ENCODE peak calls at places on chromosomes 13 and 19, in ten cellular contexts. One of them, this sample, is unnamed.

GRCh38 chr19:7830272-7830771 is 304 bp downstream of the EVI5L start:
- DNase-seq in tibial artery: no peak
- DNase-seq in stomach: no peak
- DNase-seq in transverse colon: peak; percentile 30
- DNase-seq in BJ: no peak
- DNase-seq in heart right ventricle: no peak
- DNase-seq in choroid plexus epithelial cell: no peak
- DNase-seq in astrocyte of the spinal cord: no peak
- DNase-seq in cardiac fibroblast: no peak
- DNase-seq in fibroblast of pulmonary artery: no peak
- DNase-seq in this sample: peak; percentile 25

GRCh38 chr13:51562011-51562671 is 22.1 kb upstream of the WDFY2 start:
- DNase-seq in tibial artery: no peak
- DNase-seq in stomach: no peak
- DNase-seq in transverse colon: no peak
- DNase-seq in BJ: no peak
- DNase-seq in heart right ventricle: no peak
- DNase-seq in choroid plexus epithelial cell: no peak
- DNase-seq in astrocyte of the spinal cord: no peak
- DNase-seq in cardiac fibroblast: no peak
- DNase-seq in fibroblast of pulmonary artery: no peak
- DNase-seq in this sample: peak; percentile 82

GRCh38 chr19:39112338-39112890 is 13.2 kb upstream of the PAK4 start:
- DNase-seq in tibial artery: no peak
- DNase-seq in stomach: no peak
- DNase-seq in transverse colon: no peak
- DNase-seq in BJ: no peak
- DNase-seq in heart right ventricle: no peak
- DNase-seq in choroid plexus epithelial cell: no peak
- DNase-seq in astrocyte of the spinal cord: no peak
- DNase-seq in cardiac fibroblast: peak; percentile 62
- DNase-seq in fibroblast of pulmonary artery: no peak
- DNase-seq in this sample: no peak

GRCh38 chr19:10114651-10115391 is 3.3 kb downstream of the P2RY11 start:
- DNase-seq in tibial artery: no peak
- DNase-seq in stomach: no peak
- DNase-seq in transverse colon: no peak
- DNase-seq in BJ: no peak
- DNase-seq in heart right ventricle: no peak
- DNase-seq in choroid plexus epithelial cell: no peak
- DNase-seq in astrocyte of the spinal cord: no peak
- DNase-seq in cardiac fibroblast: peak; percentile 18
- DNase-seq in fibroblast of pulmonary artery: no peak
- DNase-seq in this sample: peak; percentile 64

GRCh38 chr19:53541971-53542370 is 4.0 kb downstream of the ZNF331 start:
- DNase-seq in tibial artery: no peak
- DNase-seq in stomach: no peak
- DNase-seq in transverse colon: no peak
- DNase-seq in BJ: no peak
- DNase-seq in heart right ventricle: no peak
- DNase-seq in choroid plexus epithelial cell: no peak
- DNase-seq in astrocyte of the spinal cord: no peak
- DNase-seq in cardiac fibroblast: no peak
- DNase-seq in fibroblast of pulmonary artery: no peak
- DNase-seq in this sample: no peak

GRCh38 chr19:39745645-39746044 is 7.8 kb upstream of the CLC start:
- DNase-seq in tibial artery: no peak
- DNase-seq in stomach: no peak
- DNase-seq in transverse colon: no peak
- DNase-seq in BJ: no peak
- DNase-seq in heart right ventricle: no peak
- DNase-seq in choroid plexus epithelial cell: no peak
- DNase-seq in astrocyte of the spinal cord: no peak
- DNase-seq in cardiac fibroblast: no peak
- DNase-seq in fibroblast of pulmonary artery: no peak
- DNase-seq in this sample: no peak

GRCh38 chr13:87661471-87661870 is 9.7 kb upstream of the SLITRK5 start:
- DNase-seq in tibial artery: no peak
- DNase-seq in stomach: no peak
- DNase-seq in transverse colon: no peak
- DNase-seq in BJ: no peak
- DNase-seq in heart right ventricle: no peak
- DNase-seq in choroid plexus epithelial cell: peak; percentile 64
- DNase-seq in astrocyte of the spinal cord: peak; percentile 91
- DNase-seq in cardiac fibroblast: no peak
- DNase-seq in fibroblast of pulmonary artery: peak; percentile 10
- DNase-seq in this sample: no peak

GRCh38 chr19:19460258-19460731 is 54.8 kb downstream of the GATAD2A start:
- DNase-seq in tibial artery: no peak
- DNase-seq in stomach: no peak
- DNase-seq in transverse colon: no peak
- DNase-seq in BJ: no peak
- DNase-seq in heart right ventricle: no peak
- DNase-seq in choroid plexus epithelial cell: no peak
- DNase-seq in astrocyte of the spinal cord: no peak
- DNase-seq in cardiac fibroblast: peak; percentile 43
- DNase-seq in fibroblast of pulmonary artery: no peak
- DNase-seq in this sample: no peak

GRCh38 chr13:96075953-96076543 is 13.9 kb upstream of the HS6ST3 start:
- DNase-seq in tibial artery: no peak
- DNase-seq in stomach: no peak
- DNase-seq in transverse colon: no peak
- DNase-seq in BJ: no peak
- DNase-seq in heart right ventricle: no peak
- DNase-seq in choroid plexus epithelial cell: peak; percentile 58
- DNase-seq in astrocyte of the spinal cord: peak; percentile 27
- DNase-seq in cardiac fibroblast: peak; percentile 50
- DNase-seq in fibroblast of pulmonary artery: peak; percentile 50
- DNase-seq in this sample: peak; percentile 22

GRCh38 chr19:32824906-32825608 is 44.5 kb downstream of the SLC7A9 start:
- DNase-seq in tibial artery: no peak
- DNase-seq in stomach: no peak
- DNase-seq in transverse colon: no peak
- DNase-seq in BJ: no peak
- DNase-seq in heart right ventricle: no peak
- DNase-seq in choroid plexus epithelial cell: no peak
- DNase-seq in astrocyte of the spinal cord: no peak
- DNase-seq in cardiac fibroblast: no peak
- DNase-seq in fibroblast of pulmonary artery: no peak
- DNase-seq in this sample: no peak

GRCh38 chr13:19586904-19587634 is 25.7 kb upstream of the TPTE2 start:
- DNase-seq in tibial artery: no peak
- DNase-seq in stomach: peak; percentile 31
- DNase-seq in transverse colon: peak; percentile 55
- DNase-seq in BJ: peak; percentile 33
- DNase-seq in heart right ventricle: peak; percentile 27
- DNase-seq in choroid plexus epithelial cell: peak; percentile 52
- DNase-seq in astrocyte of the spinal cord: peak; percentile 9
- DNase-seq in cardiac fibroblast: peak; percentile 7
- DNase-seq in fibroblast of pulmonary artery: no peak
- DNase-seq in this sample: peak; percentile 96
- H3K4me3 ChIP-seq in tibial artery: no peak overlapping the region
- H3K4me3 ChIP-seq in stomach: no peak overlapping the region
- H3K4me3 ChIP-seq in transverse colon: no peak overlapping the region
- H3K4me3 ChIP-seq in BJ: peak overlapping the region; percentile 25
- H3K4me3 ChIP-seq in heart right ventricle: no peak overlapping the region
- H3K4me3 ChIP-seq in choroid plexus epithelial cell: peak overlapping the region; percentile 42
- H3K4me3 ChIP-seq in astrocyte of the spinal cord: no peak overlapping the region
- H3K4me3 ChIP-seq in cardiac fibroblast: no peak overlapping the region
- H3K4me3 ChIP-seq in fibroblast of pulmonary artery: no peak overlapping the region
- H3K4me3 ChIP-seq in this sample: peak overlapping the region; percentile 90

DNA sequence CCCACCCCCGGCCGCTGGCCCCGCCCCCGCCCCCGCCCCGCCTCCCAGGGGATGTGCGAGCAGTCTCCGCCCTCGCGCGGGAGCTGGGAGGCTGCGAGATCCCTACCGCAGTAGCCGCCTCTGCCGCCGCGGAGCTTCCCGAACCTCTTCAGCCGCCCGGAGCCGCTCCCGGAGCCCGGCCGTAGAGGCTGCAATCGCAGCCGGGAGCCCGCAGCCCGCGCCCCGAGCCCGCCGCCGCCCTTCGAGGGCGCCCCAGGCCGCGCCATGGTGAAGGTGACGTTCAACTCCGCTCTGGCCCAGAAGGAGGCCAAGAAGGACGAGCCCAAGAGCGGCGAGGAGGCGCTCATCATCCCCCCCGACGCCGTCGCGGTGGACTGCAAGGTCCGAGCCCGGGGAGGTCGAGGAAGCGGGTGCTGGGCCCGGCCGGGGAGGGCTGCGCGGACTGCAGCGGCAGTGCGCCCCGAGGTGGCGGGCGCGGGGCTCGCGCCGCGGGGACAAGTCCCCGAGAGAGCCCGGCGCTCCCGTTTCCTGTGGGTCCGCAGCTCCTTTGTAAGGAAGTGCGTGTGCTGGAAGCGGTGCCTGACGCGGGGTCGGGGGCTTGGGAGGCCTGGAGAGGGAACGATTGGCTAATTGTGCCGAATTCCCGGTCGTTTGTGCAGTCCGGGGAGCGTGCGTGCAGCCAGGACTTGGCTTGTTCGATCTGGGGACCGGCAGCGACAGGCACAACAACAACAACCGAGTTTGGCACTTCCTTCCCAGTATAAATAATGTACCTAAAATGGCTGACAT is at the start of gene ITM2B:
- DNase-seq in tibial artery: peak; percentile 57
- DNase-seq in stomach: peak; percentile 82
- DNase-seq in transverse colon: peak; percentile 82
- DNase-seq in BJ: no peak
- DNase-seq in heart right ventricle: peak; percentile 86
- DNase-seq in choroid plexus epithelial cell: peak; percentile 77
- DNase-seq in astrocyte of the spinal cord: peak; percentile 68
- DNase-seq in cardiac fibroblast: peak; percentile 65
- DNase-seq in fibroblast of pulmonary artery: peak; percentile 74
- DNase-seq in this sample: peak; percentile 62
- TF ChIP-seq CTCF in tibial artery: peak; percentile 44
- TF ChIP-seq CTCF in stomach: peak; percentile 37
- TF ChIP-seq CTCF in transverse colon: peak; percentile 39
- TF ChIP-seq CTCF in BJ: no peak
- TF ChIP-seq CTCF in heart right ventricle: peak; percentile 67
- TF ChIP-seq CTCF in choroid plexus epithelial cell: peak; percentile 21
- TF ChIP-seq CTCF in astrocyte of the spinal cord: peak; percentile 32
- TF ChIP-seq CTCF in cardiac fibroblast: peak; percentile 17
- TF ChIP-seq CTCF in fibroblast of pulmonary artery: peak; percentile 5
- TF ChIP-seq CTCF in this sample: peak; percentile 61

GRCh38 chr19:34677386-34678084 is at the start of gene ZNF302:
- DNase-seq in tibial artery: peak; percentile 96
- DNase-seq in stomach: peak; percentile 96
- DNase-seq in transverse colon: peak; percentile 97
- DNase-seq in BJ: peak; percentile 86
- DNase-seq in heart right ventricle: peak; percentile 96
- DNase-seq in choroid plexus epithelial cell: peak; percentile 98
- DNase-seq in astrocyte of the spinal cord: peak; percentile 99
- DNase-seq in cardiac fibroblast: peak; percentile 99
- DNase-seq in fibroblast of pulmonary artery: peak; percentile 98
- DNase-seq in this sample: peak; percentile 99

GRCh38 chr19:34676697-34677385 is at the start of gene SCGB2B2:
- DNase-seq in tibial artery: no peak
- DNase-seq in stomach: no peak
- DNase-seq in transverse colon: no peak
- DNase-seq in BJ: no peak
- DNase-seq in heart right ventricle: no peak
- DNase-seq in choroid plexus epithelial cell: no peak
- DNase-seq in astrocyte of the spinal cord: no peak
- DNase-seq in cardiac fibroblast: no peak
- DNase-seq in fibroblast of pulmonary artery: no peak
- DNase-seq in this sample: peak; percentile 80

GRCh38 chr19:34678085-34678412 is 571 bp downstream of the ZNF302 start:
- DNase-seq in tibial artery: no peak
- DNase-seq in stomach: no peak
- DNase-seq in transverse colon: no peak
- DNase-seq in BJ: no peak
- DNase-seq in heart right ventricle: no peak
- DNase-seq in choroid plexus epithelial cell: no peak
- DNase-seq in astrocyte of the spinal cord: no peak
- DNase-seq in cardiac fibroblast: no peak
- DNase-seq in fibroblast of pulmonary artery: no peak
- DNase-seq in this sample: no peak

GRCh38 chr19:34675919-34676318 is 1.0 kb downstream of the SCGB2B2 start:
- DNase-seq in tibial artery: no peak
- DNase-seq in stomach: no peak
- DNase-seq in transverse colon: no peak
- DNase-seq in BJ: no peak
- DNase-seq in heart right ventricle: no peak
- DNase-seq in choroid plexus epithelial cell: no peak
- DNase-seq in astrocyte of the spinal cord: no peak
- DNase-seq in cardiac fibroblast: no peak
- DNase-seq in fibroblast of pulmonary artery: no peak
- DNase-seq in this sample: no peak

GRCh38 chr19:34678421-34678820 is 943 bp downstream of the ZNF302 start:
- DNase-seq in tibial artery: no peak
- DNase-seq in stomach: no peak
- DNase-seq in transverse colon: no peak
- DNase-seq in BJ: no peak
- DNase-seq in heart right ventricle: no peak
- DNase-seq in choroid plexus epithelial cell: no peak
- DNase-seq in astrocyte of the spinal cord: no peak
- DNase-seq in cardiac fibroblast: no peak
- DNase-seq in fibroblast of pulmonary artery: no peak
- DNase-seq in this sample: no peak
- H3K4me3 ChIP-seq in tibial artery: peak overlapping the region; percentile 87
- H3K4me3 ChIP-seq in stomach: peak overlapping the region; percentile 76
- H3K4me3 ChIP-seq in transverse colon: peak overlapping the region; percentile 61
- H3K4me3 ChIP-seq in BJ: peak overlapping the region; percentile 79
- H3K4me3 ChIP-seq in heart right ventricle: peak overlapping the region; percentile 83
- H3K4me3 ChIP-seq in choroid plexus epithelial cell: peak overlapping the region; percentile 69
- H3K4me3 ChIP-seq in astrocyte of the spinal cord: peak overlapping the region; percentile 70
- H3K4me3 ChIP-seq in cardiac fibroblast: peak overlapping the region; percentile 61
- H3K4me3 ChIP-seq in fibroblast of pulmonary artery: peak overlapping the region; percentile 75
- H3K4me3 ChIP-seq in this sample: peak overlapping the region; percentile 62

GRCh38 chr13:113084094-113084942 is 21.3 kb upstream of the F7 start:
- DNase-seq in tibial artery: no peak
- DNase-seq in stomach: no peak
- DNase-seq in transverse colon: no peak
- DNase-seq in BJ: no peak
- DNase-seq in heart right ventricle: peak; percentile 13
- DNase-seq in choroid plexus epithelial cell: no peak
- DNase-seq in astrocyte of the spinal cord: no peak
- DNase-seq in cardiac fibroblast: no peak
- DNase-seq in fibroblast of pulmonary artery: no peak
- DNase-seq in this sample: no peak
- TF ChIP-seq CTCF in tibial artery: no peak
- TF ChIP-seq CTCF in stomach: no peak
- TF ChIP-seq CTCF in transverse colon: no peak
- TF ChIP-seq CTCF in BJ: peak; percentile 14
- TF ChIP-seq CTCF in heart right ventricle: no peak
- TF ChIP-seq CTCF in choroid plexus epithelial cell: peak; percentile 42
- TF ChIP-seq CTCF in astrocyte of the spinal cord: peak; percentile 16
- TF ChIP-seq CTCF in cardiac fibroblast: peak; percentile 24
- TF ChIP-seq CTCF in fibroblast of pulmonary artery: peak; percentile 14
- TF ChIP-seq CTCF in this sample: no peak

GRCh38 chr13:33279414-33279813 is 6.1 kb downstream of the STARD13 start:
- DNase-seq in tibial artery: no peak
- DNase-seq in stomach: no peak
- DNase-seq in transverse colon: peak; percentile 64
- DNase-seq in BJ: no peak
- DNase-seq in heart right ventricle: no peak
- DNase-seq in choroid plexus epithelial cell: no peak
- DNase-seq in astrocyte of the spinal cord: no peak
- DNase-seq in cardiac fibroblast: peak; percentile 57
- DNase-seq in fibroblast of pulmonary artery: no peak
- DNase-seq in this sample: no peak
- H3K4me3 ChIP-seq in tibial artery: no peak overlapping the region
- H3K4me3 ChIP-seq in stomach: no peak overlapping the region
- H3K4me3 ChIP-seq in transverse colon: no peak overlapping the region
- H3K4me3 ChIP-seq in BJ: no peak overlapping the region
- H3K4me3 ChIP-seq in heart right ventricle: no peak overlapping the region
- H3K4me3 ChIP-seq in choroid plexus epithelial cell: no peak overlapping the region
- H3K4me3 ChIP-seq in astrocyte of the spinal cord: no peak overlapping the region
- H3K4me3 ChIP-seq in cardiac fibroblast: no peak overlapping the region
- H3K4me3 ChIP-seq in fibroblast of pulmonary artery: no peak overlapping the region
- H3K4me3 ChIP-seq in this sample: no peak overlapping the region